ENCODE peak calls at places on chromosomes 12 and 14, in eight cellular contexts. One of them, this sample, is unnamed.

GRCh38 chr12:96448287-96448686 is 41.1 kb upstream of the CFAP54 start:
- DNase-seq in AG08396: peak; percentile 12
- DNase-seq in SIG-M5: no peak
- DNase-seq in frontal cortex: no peak
- DNase-seq in HEK293T: no peak
- DNase-seq in kidney tubule cell: peak; percentile 92
- DNase-seq in NCI-H1092: no peak
- DNase-seq in dorsolateral prefrontal cortex: no peak
- DNase-seq in this sample: no peak

GRCh38 chr14:64584185-64584584 is 34.4 kb downstream of the PPP1R36 start:
- DNase-seq in AG08396: no peak
- DNase-seq in dorsolateral prefrontal cortex: no peak
- DNase-seq in frontal cortex: no peak
- DNase-seq in HEK293T: no peak
- DNase-seq in SIG-M5: no peak
- DNase-seq in kidney tubule cell: no peak
- DNase-seq in NCI-H1092: no peak
- DNase-seq in this sample: no peak

GRCh38 chr12:65492997-65493892 is 214.8 kb downstream of the MSRB3 start:
- DNase-seq in HEK293T: no peak
- DNase-seq in NCI-H1092: no peak
- DNase-seq in AG08396: no peak
- DNase-seq in frontal cortex: no peak
- DNase-seq in kidney tubule cell: no peak
- DNase-seq in dorsolateral prefrontal cortex: no peak
- DNase-seq in SIG-M5: no peak
- DNase-seq in this sample: no peak

GRCh38 chr14:67641902-67642749 is 22.4 kb downstream of the ARG2 start:
- DNase-seq in dorsolateral prefrontal cortex: no peak
- DNase-seq in SIG-M5: no peak
- DNase-seq in kidney tubule cell: no peak
- DNase-seq in frontal cortex: no peak
- DNase-seq in NCI-H1092: no peak
- DNase-seq in HEK293T: no peak
- DNase-seq in AG08396: no peak
- DNase-seq in this sample: no peak

GRCh38 chr12:91126516-91126915 is 15.2 kb upstream of the LUM start:
- DNase-seq in NCI-H1092: no peak
- DNase-seq in dorsolateral prefrontal cortex: no peak
- DNase-seq in HEK293T: no peak
- DNase-seq in kidney tubule cell: no peak
- DNase-seq in AG08396: no peak
- DNase-seq in SIG-M5: no peak
- DNase-seq in frontal cortex: no peak
- DNase-seq in this sample: no peak

GRCh38 chr12:124448955-124449622 is 118.3 kb downstream of the NCOR2 start:
- DNase-seq in SIG-M5: no peak
- DNase-seq in AG08396: no peak
- DNase-seq in dorsolateral prefrontal cortex: no peak
- DNase-seq in frontal cortex: no peak
- DNase-seq in kidney tubule cell: no peak
- DNase-seq in HEK293T: no peak
- DNase-seq in NCI-H1092: no peak
- DNase-seq in this sample: no peak

GRCh38 chr14:31933716-31934115 is 143.4 kb upstream of the ARHGAP5 start:
- DNase-seq in kidney tubule cell: no peak
- DNase-seq in frontal cortex: no peak
- DNase-seq in AG08396: no peak
- DNase-seq in dorsolateral prefrontal cortex: no peak
- DNase-seq in NCI-H1092: no peak
- DNase-seq in SIG-M5: no peak
- DNase-seq in HEK293T: peak; percentile 31
- DNase-seq in this sample: no peak

GRCh38 chr12:87599459-87599858 is 429.7 kb downstream of the C12orf50 start:
- DNase-seq in kidney tubule cell: no peak
- DNase-seq in frontal cortex: no peak
- DNase-seq in SIG-M5: no peak
- DNase-seq in AG08396: no peak
- DNase-seq in HEK293T: no peak
- DNase-seq in dorsolateral prefrontal cortex: no peak
- DNase-seq in NCI-H1092: no peak
- DNase-seq in this sample: no peak

GRCh38 chr12:115233891-115234543 is 550.0 kb upstream of the TBX3 start:
- DNase-seq in SIG-M5: no peak
- DNase-seq in AG08396: no peak
- DNase-seq in NCI-H1092: no peak
- DNase-seq in frontal cortex: no peak
- DNase-seq in kidney tubule cell: peak; percentile 33
- DNase-seq in dorsolateral prefrontal cortex: no peak
- DNase-seq in HEK293T: no peak
- DNase-seq in this sample: peak; percentile 39

GRCh38 chr12:43216490-43216889 is 335.5 kb downstream of the ADAMTS20 start:
- DNase-seq in dorsolateral prefrontal cortex: no peak
- DNase-seq in AG08396: no peak
- DNase-seq in NCI-H1092: no peak
- DNase-seq in SIG-M5: no peak
- DNase-seq in frontal cortex: no peak
- DNase-seq in kidney tubule cell: no peak
- DNase-seq in HEK293T: no peak
- DNase-seq in this sample: peak; percentile 52

GRCh38 chr12:107368586-107368985 is 275.2 kb upstream of the CRY1 start:
- DNase-seq in SIG-M5: no peak
- DNase-seq in dorsolateral prefrontal cortex: no peak
- DNase-seq in HEK293T: no peak
- DNase-seq in AG08396: no peak
- DNase-seq in frontal cortex: no peak
- DNase-seq in NCI-H1092: no peak
- DNase-seq in kidney tubule cell: no peak
- DNase-seq in this sample: no peak

This sample was measured in SK-N-DZ.